ENCODE peak calls at places on chromosomes 16 and 17, in four cellular contexts. L, I, N and V are unnamed samples.

GRCh38 chr17:74920679-74921044 is 2.4 kb downstream of the USH1G start:
- DNase-seq in L (no peak), I (no peak), N (no peak), V (no peak)

GRCh38 chr17:27256225-27257030 is 37.5 kb upstream of the WSB1 start:
- DNase-seq in L (peak), I (no peak), N (peak), V (no peak)

GRCh38 chr16:80200079-80200478 is 340.7 kb upstream of the DYNLRB2 start:
- DNase-seq in L (peak), I (no peak), N (no peak), V (no peak)

GRCh38 chr17:2502911-2503580 is 8.6 kb downstream of the METTL16 start:
- DNase-seq in L (no peak), I (no peak), N (no peak), V (no peak)

GRCh38 chr17:57440522-57441269 is 184.4 kb downstream of the MSI2 start:
- DNase-seq in L (peak), I (peak), N (peak), V (peak)

GRCh38 chr17:19386276-19386863 is 620 bp downstream of the MFAP4 start:
- DNase-seq in L (peak), I (no peak), N (no peak), V (no peak)

GRCh38 chr16:13291934-13292333 is 390.5 kb downstream of the SHISA9 start:
- DNase-seq in L (no peak), I (no peak), N (no peak), V (no peak)

GRCh38 chr17:36495076-36495578 is 8.6 kb downstream of the ZNHIT3 start:
- DNase-seq in L (no peak), I (no peak), N (no peak), V (no peak)

GRCh38 chr16:88924834-88925539 is 52.0 kb downstream of the CBFA2T3 start:
- DNase-seq in L (peak), I (no peak), N (peak), V (peak)

DNA sequence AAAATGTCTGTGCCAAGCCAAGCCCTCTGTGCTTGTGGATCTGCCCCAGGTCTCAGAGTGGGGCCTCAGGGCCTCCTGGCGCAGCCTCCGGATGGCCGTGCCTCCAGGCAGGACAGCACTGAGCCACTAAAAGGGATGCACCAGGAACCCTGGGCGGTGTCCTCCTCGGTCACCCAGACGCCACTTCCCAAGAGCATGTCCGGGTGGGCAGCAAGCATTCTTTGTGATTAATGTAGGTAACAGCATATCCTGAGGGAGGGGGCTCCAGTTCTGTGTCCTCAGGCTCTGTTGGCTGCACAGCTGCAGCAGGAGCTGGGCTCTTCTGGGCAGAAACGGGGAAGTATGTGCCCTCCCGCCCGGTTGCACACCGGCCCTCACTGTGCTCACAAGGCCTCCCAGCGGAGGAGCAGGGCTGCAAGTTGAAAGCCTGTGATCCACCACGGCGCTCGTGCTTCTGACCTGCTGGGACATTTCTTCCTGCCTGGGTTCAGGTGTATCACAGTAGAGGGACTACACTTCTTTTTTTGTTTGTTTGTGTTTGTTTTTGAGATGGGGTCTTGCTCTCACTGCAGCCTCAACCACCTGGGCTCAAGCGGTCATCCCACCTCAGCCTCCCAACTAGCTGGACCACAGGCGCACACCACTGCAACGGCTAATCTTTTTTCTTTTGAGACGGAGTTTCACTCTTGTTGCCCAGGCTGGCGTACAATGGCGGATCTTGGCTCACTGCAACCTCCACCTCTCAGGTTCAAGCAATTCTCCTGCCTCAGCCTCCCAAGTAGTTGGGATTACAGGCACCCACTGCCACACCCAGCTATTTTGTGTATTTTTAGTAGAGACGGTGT is 37.9 kb upstream of the CHMP6 start:
- DNase-seq in L (no peak), I (no peak), N (no peak), V (no peak)
- TF ChIP-seq ESRRA in L (no peak), I (no peak), N (no peak), V (no peak)

GRCh38 chr16:3938843-3939624 is 58.5 kb upstream of the CREBBP start:
- DNase-seq in L (peak), I (no peak), N (peak), V (peak)
- TF ChIP-seq RFX5 in L (no peak), I (no peak), N (no peak), V (no peak)

GRCh38 chr17:14748036-14748715 is 447.3 kb downstream of the HS3ST3B1 start:
- DNase-seq in L (no peak), I (no peak), N (no peak), V (no peak)

GRCh38 chr17:14745541-14745940 is 444.7 kb downstream of the HS3ST3B1 start:
- DNase-seq in L (no peak), I (no peak), N (no peak), V (no peak)

GRCh38 chr17:14747576-14747940 is 446.7 kb downstream of the HS3ST3B1 start:
- DNase-seq in L (no peak), I (no peak), N (no peak), V (no peak)

GRCh38 chr17:14745122-14745521 is 444.2 kb downstream of the HS3ST3B1 start:
- DNase-seq in L (no peak), I (no peak), N (no peak), V (no peak)

DNA sequence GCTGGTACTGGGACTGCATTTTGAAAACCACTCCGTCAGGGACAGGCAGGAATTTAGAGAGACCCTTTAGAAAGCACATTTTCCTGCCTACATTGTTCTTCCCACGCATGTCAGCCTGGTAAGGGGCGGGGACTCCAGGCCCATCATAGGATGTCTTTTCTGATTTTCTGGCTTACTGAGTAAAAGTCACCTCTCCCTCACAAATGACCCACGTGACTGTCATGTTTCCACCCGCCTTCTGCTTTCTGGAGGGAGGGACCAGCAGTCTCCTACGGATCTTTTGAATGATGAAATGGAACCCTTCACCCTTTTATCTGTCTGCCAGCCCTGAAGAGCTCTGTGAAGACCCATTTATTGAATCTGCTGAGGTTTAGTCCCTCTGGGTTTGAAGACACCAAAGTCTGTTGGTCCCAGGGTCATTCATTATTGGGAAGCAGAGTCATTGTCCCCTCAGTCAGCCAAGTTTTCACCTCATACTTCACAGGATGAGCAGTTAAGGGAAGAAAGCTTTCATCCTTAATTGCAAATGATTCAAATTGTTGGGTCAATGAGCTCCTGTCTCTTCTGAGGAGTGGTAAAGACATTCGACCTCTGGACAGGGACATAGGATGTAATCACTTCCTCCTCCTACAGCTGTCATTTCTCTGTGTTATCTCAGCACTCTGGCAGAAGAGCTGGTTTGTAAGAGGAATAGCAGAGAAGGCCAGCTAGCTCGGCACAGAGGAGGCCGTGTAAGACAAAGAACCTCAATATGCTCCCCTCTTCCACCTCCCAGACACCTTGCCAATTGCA is 446.1 kb downstream of the HS3ST3B1 start:
- DNase-seq in L (no peak), I (no peak), N (no peak), V (no peak)
- TF ChIP-seq ESRRA in L (no peak), I (no peak), N (no peak), V (no peak)

GRCh38 chr16:8241408-8241807 is 348.9 kb downstream of the TMEM114 start:
- DNase-seq in L (no peak), I (no peak), N (no peak), V (no peak)
- TF ChIP-seq RFX5 in L (no peak), I (no peak), N (no peak), V (no peak)

GRCh38 chr17:59151591-59151990 is 3.4 kb downstream of the SKA2 start:
- DNase-seq in L (no peak), I (no peak), N (no peak), V (no peak)

GRCh38 chr17:59154335-59154720 is 658 bp downstream of the SKA2 start:
- DNase-seq in L (peak), I (no peak), N (peak), V (peak)

GRCh38 chr17:59155439-59156177 is at the start of gene PRR11:
- DNase-seq in L (no peak), I (no peak), N (peak), V (peak)

GRCh38 chr17:59152925-59153324 is 2.1 kb downstream of the SKA2 start:
- DNase-seq in L (no peak), I (no peak), N (no peak), V (no peak)

GRCh38 chr17:59154721-59155438 is at the start of gene SKA2:
- DNase-seq in L (peak), I (peak), N (no peak), V (peak)
- TF ChIP-seq ESRRA in L (no peak), I (peak), N (no peak), V (peak)

GRCh38 chr16:588889-589657 is 793 bp upstream of the RAB40C start:
- DNase-seq in L (peak), I (peak), N (peak), V (peak)

GRCh38 chr16:589658-590159 is at the start of gene RAB40C:
- DNase-seq in L (peak), I (peak), N (peak), V (peak)

GRCh38 chr16:586645-587590 is 2.9 kb upstream of the RAB40C start:
- DNase-seq in L (no peak), I (no peak), N (no peak), V (no peak)

GRCh38 chr16:590165-590874 is 454 bp downstream of the RAB40C start:
- DNase-seq in L (no peak), I (no peak), N (no peak), V (peak)

DNA sequence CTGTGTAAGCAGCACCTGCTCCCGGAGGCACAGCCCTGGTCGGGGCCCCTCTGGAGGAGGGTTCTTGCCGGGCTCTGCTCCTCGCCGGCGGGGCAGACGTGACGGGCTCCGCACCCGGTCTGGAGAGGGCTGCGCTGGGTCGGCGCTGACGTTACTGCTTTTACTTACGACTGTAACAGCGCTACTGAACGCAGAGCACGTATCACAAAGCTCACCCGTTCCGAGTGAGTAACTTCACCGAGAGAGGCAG is 1.3 kb upstream of the RAB40C start:
- DNase-seq in L (peak), I (no peak), N (no peak), V (peak)
- TF ChIP-seq RFX5 in L (no peak), I (no peak), N (no peak), V (no peak)

GRCh38 chr16:65524997-65525396 is 403.1 kb upstream of the CDH11 start:
- DNase-seq in L (no peak), I (no peak), N (no peak), V (no peak)
- TF ChIP-seq ESRRA in L (no peak), I (no peak), N (no peak), V (no peak)